ENCODE peak calls at places on chromosome 9, in four cellular contexts. M is naive thymus-derived CD4-positive, alpha-beta T cell; E is neuronal stem cell; Y is aorta. Q is an unnamed sample. For H3K27me3, the result is how much of the 10 kb centered on the place peaks cover.

GRCh38 chr9:89745601-89746376 is 141.0 kb downstream of the GADD45G start:
- DNase-seq in E (no peak), M (no peak), Y (no peak), Q (peak)

GRCh38 chr9:105757496-105758251 is 63.3 kb downstream of the TMEM38B start:
- DNase-seq in Y (no peak), M (no peak), E (no peak), Q (no peak)

GRCh38 chr9:121299125-121299466 is 31.1 kb downstream of the GSN start:
- DNase-seq in Y (no peak), M (no peak), E (no peak), Q (no peak)

GRCh38 chr9:22210936-22211335 is 201.8 kb upstream of the CDKN2B start:
- DNase-seq in E (no peak), M (no peak), Y (no peak), Q (no peak)

GRCh38 chr9:4740373-4740622 is 704 bp downstream of the AK3 start:
- DNase-seq in Y (no peak), E (no peak), M (no peak), Q (no peak)

GRCh38 chr9:98193336-98193944 is 1.0 kb upstream of the CORO2A start:
- DNase-seq in E (no peak), M (no peak), Y (no peak), Q (no peak)

GRCh38 chr9:132873403-132873802 is 4.7 kb downstream of the AK8 start:
- DNase-seq in Y (no peak), M (no peak), E (no peak), Q (no peak)

GRCh38 chr9:133990366-133991210 is 1.5 kb downstream of the VAV2 start:
- DNase-seq in M (no peak), Y (peak), E (peak), Q (peak)

GRCh38 chr9:95691435-95691834 is 174.7 kb upstream of the PTCH1 start:
- DNase-seq in E (no peak), M (no peak), Y (no peak), Q (no peak)

GRCh38 chr9:86707932-86708510 is 239.3 kb downstream of the GAS1 start:
- DNase-seq in M (no peak), Y (no peak), E (no peak), Q (no peak)

GRCh38 chr9:109966643-109967368 is 186.8 kb downstream of the PALM2AKAP2 start:
- DNase-seq in M (no peak), Y (no peak), E (no peak), Q (no peak)

GRCh38 chr9:36847781-36848673 is 186.0 kb downstream of the PAX5 start:
- DNase-seq in E (peak), M (no peak), Y (no peak), Q (peak)

GRCh38 chr9:13013976-13014375 is 239.2 kb downstream of the LURAP1L start:
- DNase-seq in E (no peak), Y (no peak), M (no peak), Q (no peak)

GRCh38 chr9:136995772-136996308 is 528 bp downstream of the CLIC3 start:
- DNase-seq in E (no peak), Y (no peak), M (no peak), Q (peak)
- H3K4me3 ChIP-seq in E (no peak), Y (no peak), M (peak), Q (no peak)

DNA sequence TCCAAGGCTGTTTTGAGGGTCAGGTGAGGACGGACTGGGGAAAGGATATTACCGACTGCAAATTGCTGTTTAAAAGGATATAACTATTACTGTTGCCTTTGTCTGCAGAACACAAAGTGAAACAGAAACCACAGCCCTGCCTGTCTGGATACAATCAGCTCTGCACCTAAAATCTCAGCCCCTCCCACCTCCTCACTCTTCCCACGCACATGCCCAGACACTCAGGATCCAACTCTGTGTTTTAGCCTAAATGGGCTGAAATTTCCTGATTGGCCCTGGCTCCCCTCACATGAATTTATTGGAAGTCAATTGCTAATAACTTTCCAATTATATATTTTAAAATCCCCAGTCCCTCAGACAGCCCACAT is 176.3 kb upstream of the PPP1R26 start:
- DNase-seq in M (no peak), E (no peak), Y (no peak), Q (no peak)
- H3K27me3 ChIP-seq in M (under half), E (under half), Y (under half), Q (under half)

GRCh38 chr9:112531666-112532282 is 45.1 kb downstream of the KIAA1958 start:
- DNase-seq in Y (no peak), M (no peak), E (no peak), Q (no peak)
- H3K4me3 ChIP-seq in Y (no peak), M (no peak), E (no peak), Q (no peak)

GRCh38 chr9:20117985-20118384 is 329.1 kb upstream of the SLC24A2 start:
- DNase-seq in Y (no peak), E (no peak), M (no peak), Q (no peak)

GRCh38 chr9:20114974-20115373 is 326.1 kb upstream of the SLC24A2 start:
- DNase-seq in Y (no peak), M (no peak), E (no peak), Q (no peak)

GRCh38 chr9:20112367-20112766 is 323.5 kb upstream of the SLC24A2 start:
- DNase-seq in E (no peak), Y (no peak), M (no peak), Q (no peak)

GRCh38 chr9:20119566-20119965 is 330.7 kb upstream of the SLC24A2 start:
- DNase-seq in E (no peak), M (no peak), Y (no peak), Q (no peak)

GRCh38 chr9:20117482-20117881 is 328.6 kb upstream of the SLC24A2 start:
- DNase-seq in E (no peak), Y (no peak), M (no peak), Q (no peak)
- H3K27me3 ChIP-seq in E (under half), Y (under half), M (under half), Q (under half)

DNA sequence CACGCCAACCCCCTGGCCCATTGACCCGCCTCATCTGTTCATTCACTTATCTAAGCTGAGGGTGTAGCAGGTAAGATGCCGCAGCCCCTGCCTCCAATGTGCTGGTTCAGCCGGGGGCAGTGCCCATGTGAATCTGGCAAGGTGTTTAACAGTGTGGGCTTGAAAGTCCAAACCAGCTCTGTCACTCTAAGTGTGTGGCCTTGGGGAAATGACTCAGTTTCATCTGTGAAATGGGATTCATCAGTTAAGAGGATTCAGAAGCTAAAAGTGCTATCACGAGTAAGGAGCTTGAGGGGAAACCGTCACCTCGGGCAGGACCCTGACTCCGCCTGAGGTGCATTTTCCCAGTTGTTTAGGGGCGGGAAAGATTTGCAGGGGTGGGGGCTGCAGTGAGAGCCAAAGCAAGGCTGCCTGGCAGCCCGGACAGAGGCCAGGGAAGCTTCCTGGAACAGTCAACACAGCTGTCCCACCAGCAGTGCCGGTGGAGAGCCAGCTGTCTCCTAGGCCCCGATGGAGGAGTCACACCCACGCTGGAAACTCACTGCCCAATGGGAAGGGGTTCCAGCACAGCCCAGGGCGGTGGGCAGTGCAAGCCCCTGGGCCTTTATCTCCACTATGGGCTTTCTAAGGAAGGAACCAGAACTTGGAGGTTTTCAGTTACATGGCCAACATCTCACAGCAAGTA is 9.7 kb upstream of the URM1 start:
- DNase-seq in M (no peak), E (no peak), Y (no peak), Q (no peak)
- H3K4me3 ChIP-seq in M (peak), E (no peak), Y (no peak), Q (peak)

GRCh38 chr9:126643945-126644527 is 30.3 kb downstream of the LMX1B start:
- DNase-seq in Y (no peak), M (no peak), E (no peak), Q (no peak)

GRCh38 chr9:126642839-126643238 is 29.1 kb downstream of the LMX1B start:
- DNase-seq in E (no peak), M (no peak), Y (no peak), Q (no peak)

GRCh38 chr9:126649477-126649876 is 35.7 kb downstream of the LMX1B start:
- DNase-seq in E (no peak), Y (no peak), M (no peak), Q (no peak)

GRCh38 chr9:126647585-126648110 is 33.9 kb downstream of the LMX1B start:
- DNase-seq in Y (no peak), M (no peak), E (no peak), Q (peak)

GRCh38 chr9:126646162-126646561 is 32.4 kb downstream of the LMX1B start:
- DNase-seq in M (no peak), E (no peak), Y (no peak), Q (no peak)
- H3K27me3 ChIP-seq in M (under half), E (under half), Y (under half), Q (half or more)

GRCh38 chr9:18805386-18805785 is 227.6 kb downstream of the SAXO1 start:
- DNase-seq in Y (no peak), M (no peak), E (no peak), Q (no peak)
- H3K4me3 ChIP-seq in Y (no peak), M (no peak), E (no peak), Q (no peak)

GRCh38 chr9:131824175-131824594 is 84.3 kb upstream of the RAPGEF1 start:
- DNase-seq in M (no peak), Y (no peak), E (no peak), Q (no peak)

GRCh38 chr9:131826966-131827525 is 87.2 kb upstream of the RAPGEF1 start:
- DNase-seq in Y (no peak), M (no peak), E (no peak), Q (no peak)

GRCh38 chr9:131826053-131826452 is 86.2 kb upstream of the RAPGEF1 start:
- DNase-seq in E (no peak), Y (no peak), M (no peak), Q (no peak)

GRCh38 chr9:131823701-131824146 is 83.8 kb upstream of the RAPGEF1 start:
- DNase-seq in M (no peak), Y (no peak), E (no peak), Q (no peak)

GRCh38 chr9:131824953-131825495 is 85.1 kb upstream of the RAPGEF1 start:
- DNase-seq in Y (no peak), E (no peak), M (no peak), Q (no peak)
- H3K27me3 ChIP-seq in Y (under half), E (under half), M (under half), Q (under half)

DNA sequence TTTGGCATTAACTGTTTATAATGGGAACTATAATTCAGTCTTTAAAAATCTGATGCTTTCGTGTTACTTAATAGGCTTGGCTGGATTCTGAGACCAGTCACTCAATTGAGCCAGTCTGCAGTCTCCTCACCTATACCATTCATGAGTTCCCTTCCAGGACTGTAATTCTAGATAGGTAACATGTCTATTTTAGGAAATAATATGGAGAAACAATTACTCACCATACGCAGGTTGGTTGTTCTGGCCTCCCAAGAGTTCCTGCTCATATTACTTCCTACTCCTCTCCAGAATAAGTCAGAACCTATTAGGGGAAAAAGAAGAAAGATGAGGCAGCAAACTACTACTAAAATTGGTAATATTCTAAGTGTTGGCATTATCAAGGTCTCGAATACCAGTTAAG is 4.5 kb upstream of the IARS1 start:
- DNase-seq in E (no peak), Y (no peak), M (no peak), Q (no peak)
- H3K4me3 ChIP-seq in E (no peak), Y (no peak), M (no peak), Q (no peak)